ENCODE peak calls at places on chromosomes 12 and 14, in four cellular contexts. D is astrocyte, I is lung, L is heart left ventricle. Y is an unnamed sample. For H3K4me1, the result is how much of the 10 kb centered on the place peaks cover.

GRCh38 chr14:67735361-67735921 is 33.8 kb downstream of the RDH12 start:
- DNase-seq in D (no peak), I (no peak), L (peak), Y (no peak)

GRCh38 chr12:32698285-32698684 is 19.2 kb downstream of the DNM1L start:
- DNase-seq in I (no peak), D (no peak), L (no peak), Y (no peak)

GRCh38 chr12:8123124-8123888 is at the start of gene CLEC4A:
- DNase-seq in D (no peak), I (no peak), L (no peak), Y (no peak)

GRCh38 chr12:5441497-5442236 is 9.8 kb downstream of the NTF3 start:
- DNase-seq in D (peak), L (no peak), I (no peak), Y (no peak)

GRCh38 chr12:29316772-29317171 is 64.2 kb downstream of the ERGIC2 start:
- DNase-seq in L (peak), I (no peak), D (peak), Y (no peak)

GRCh38 chr12:132765366-132765765 is 3.7 kb upstream of the ANKLE2 start:
- DNase-seq in L (no peak), I (no peak), D (no peak), Y (no peak)

GRCh38 chr12:93751864-93752610 is 74.9 kb downstream of the CRADD start:
- DNase-seq in L (no peak), I (peak), D (peak), Y (no peak)

GRCh38 chr12:9106067-9106466 is 9.7 kb downstream of the A2M start:
- DNase-seq in D (no peak), L (no peak), I (no peak), Y (no peak)

GRCh38 chr14:41285193-41285748 is 321.4 kb upstream of the LRFN5 start:
- DNase-seq in D (peak), I (no peak), L (no peak), Y (no peak)

GRCh38 chr12:105738036-105738435 is 400.7 kb downstream of the NUAK1 start:
- DNase-seq in D (peak), L (peak), I (no peak), Y (peak)

GRCh38 chr12:131315601-131316000 is 361.9 kb downstream of the ADGRD1 start:
- DNase-seq in L (no peak), I (no peak), D (no peak), Y (no peak)

GRCh38 chr12:120455302-120455701 is 9.1 kb downstream of the GATC start:
- DNase-seq in I (no peak), D (no peak), L (no peak), Y (no peak)

GRCh38 chr14:21308132-21308478 is 28.2 kb downstream of the RPGRIP1 start:
- DNase-seq in D (no peak), L (no peak), I (no peak), Y (no peak)

GRCh38 chr14:74973003-74973614 is 17.7 kb upstream of the PGF start:
- DNase-seq in I (no peak), D (peak), L (peak), Y (no peak)

GRCh38 chr14:65206448-65207096 is 104.3 kb upstream of the MAX start:
- DNase-seq in D (peak), I (no peak), L (no peak), Y (no peak)

GRCh38 chr14:37230551-37231194 is 32.9 kb downstream of the MIPOL1 start:
- DNase-seq in D (peak), L (no peak), I (no peak), Y (no peak)

GRCh38 chr12:19282133-19282532 is 152.6 kb downstream of the PLEKHA5 start:
- DNase-seq in D (no peak), I (no peak), L (no peak), Y (no peak)

GRCh38 chr14:94051779-94052178 is 25.6 kb downstream of the OTUB2 start:
- DNase-seq in D (no peak), I (peak), L (no peak), Y (no peak)

GRCh38 chr14:92040431-92041040 is 677 bp upstream of the TRIP11 start:
- DNase-seq in D (peak), L (no peak), I (no peak), Y (no peak)

GRCh38 chr12:93183940-93184663 is 193.6 kb upstream of the NUDT4 start:
- DNase-seq in L (peak), D (peak), I (no peak), Y (peak)

GRCh38 chr12:117063162-117063911 is 35.9 kb downstream of the TESC start:
- DNase-seq in D (no peak), I (peak), L (peak), Y (no peak)

GRCh38 chr12:114476159-114476558 is 70.2 kb upstream of the TBX5 start:
- DNase-seq in I (no peak), D (peak), L (no peak), Y (no peak)

GRCh38 chr14:61644834-61645233 is 50.5 kb upstream of the HIF1A start:
- DNase-seq in L (no peak), D (no peak), I (no peak), Y (no peak)

GRCh38 chr14:95765016-95765415 is 51.1 kb upstream of the TCL1A start:
- DNase-seq in D (no peak), I (no peak), L (no peak), Y (no peak)

GRCh38 chr12:115661103-115661502 is 616.4 kb downstream of the MED13L start:
- DNase-seq in L (no peak), I (no peak), D (no peak), Y (no peak)

GRCh38 chr14:55136241-55136640 is 7.2 kb downstream of the LGALS3 start:
- DNase-seq in L (no peak), D (peak), I (no peak), Y (no peak)

GRCh38 chr14:32986791-32987545 is 48.3 kb downstream of the NPAS3 start:
- DNase-seq in L (no peak), I (no peak), D (peak), Y (no peak)

GRCh38 chr12:82746668-82747067 is 60.0 kb downstream of the TMTC2 start:
- DNase-seq in D (no peak), I (no peak), L (no peak), Y (no peak)

GRCh38 chr14:76690502-76691105 is 70.7 kb upstream of the VASH1 start:
- DNase-seq in D (no peak), L (no peak), I (no peak), Y (no peak)

GRCh38 chr12:2112401-2112800 is 59.6 kb downstream of the CACNA1C start:
- DNase-seq in L (no peak), D (no peak), I (no peak), Y (no peak)

GRCh38 chr14:77270361-77271112 is 469 bp downstream of the NGB start:
- DNase-seq in D (no peak), L (no peak), I (no peak), Y (no peak)

GRCh38 chr14:96217381-96217913 is 12.8 kb downstream of the BDKRB2 start:
- DNase-seq in D (no peak), I (no peak), L (no peak), Y (no peak)

GRCh38 chr12:127515941-127516340 is 751.0 kb upstream of the TMEM132C start:
- DNase-seq in I (no peak), L (no peak), D (peak), Y (no peak)

GRCh38 chr14:52876311-52876710 is 74.5 kb downstream of the FERMT2 start:
- DNase-seq in I (no peak), L (no peak), D (peak), Y (no peak)

GRCh38 chr14:64137657-64138290 is 156.4 kb downstream of the ESR2 start:
- DNase-seq in I (no peak), D (no peak), L (no peak), Y (peak)

GRCh38 chr12:108722992-108723766 is 8.1 kb downstream of the CORO1C start:
- DNase-seq in D (peak), L (no peak), I (peak), Y (no peak)

GRCh38 chr14:86022031-86022629 is 492.2 kb downstream of the FLRT2 start:
- DNase-seq in I (no peak), L (no peak), D (peak), Y (no peak)

GRCh38 chr12:3532931-3533702 is 42.1 kb downstream of the PRMT8 start:
- DNase-seq in L (no peak), I (peak), D (no peak), Y (no peak)

GRCh38 chr14:68891851-68892660 is 87.0 kb downstream of the ACTN1 start:
- DNase-seq in I (no peak), L (no peak), D (peak), Y (no peak)

DNA sequence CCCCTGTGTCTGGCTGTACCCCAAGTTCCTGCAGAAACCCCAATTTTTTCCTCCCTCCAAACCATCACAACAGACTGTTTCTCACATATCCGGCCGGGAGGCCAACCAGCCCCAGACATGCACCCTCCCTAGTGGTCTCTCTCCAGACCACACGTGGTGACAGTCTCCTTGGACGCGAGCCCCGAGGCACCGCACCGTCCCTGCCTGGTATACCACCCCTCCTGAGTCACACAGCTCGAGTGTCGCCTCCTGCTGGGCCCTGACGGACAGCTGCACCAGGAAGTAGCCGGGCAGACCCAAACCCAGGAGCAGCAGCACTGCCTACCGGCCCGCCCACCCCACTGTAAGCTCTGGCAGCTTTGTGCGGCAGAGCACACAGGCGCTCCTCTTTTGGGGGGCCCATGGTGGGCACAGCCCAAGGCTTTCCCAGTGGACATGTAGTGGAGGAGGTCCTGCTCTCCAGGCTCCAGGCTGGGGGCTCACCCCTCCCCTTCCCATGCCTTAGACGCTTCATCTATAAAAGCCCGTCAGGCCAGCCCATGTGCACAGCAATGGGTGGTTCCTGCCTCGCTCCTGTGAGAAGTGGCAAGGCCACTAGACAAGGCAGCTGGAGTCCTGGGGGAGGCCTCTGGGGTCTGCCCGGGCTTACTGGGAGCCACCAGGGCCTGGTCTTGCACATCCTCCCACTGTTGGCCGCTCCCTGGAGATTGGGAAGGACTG is 97.5 kb downstream of the RFLNA start:
- DNase-seq in I (no peak), L (no peak), D (peak), Y (no peak)
- TF ChIP-seq CTCF in I (no peak), L (peak), D (no peak), Y (no peak)

GRCh38 chr12:124758266-124759200 is 105.1 kb downstream of the SCARB1 start:
- DNase-seq in I (no peak), L (no peak), D (no peak), Y (no peak)
- H3K4me1 ChIP-seq in I (under half), L (under half), D (under half), Y (under half)

GRCh38 chr12:68235576-68235975 is 10.0 kb upstream of the IL26 start:
- DNase-seq in L (no peak), D (no peak), I (no peak), Y (no peak)

GRCh38 chr12:68234140-68234539 is 8.5 kb upstream of the IL26 start:
- DNase-seq in L (no peak), I (no peak), D (no peak), Y (no peak)

GRCh38 chr12:68237068-68237467 is 11.5 kb upstream of the IL26 start:
- DNase-seq in I (no peak), D (no peak), L (no peak), Y (no peak)

GRCh38 chr12:68237523-68238070 is 12.0 kb upstream of the IL26 start:
- DNase-seq in I (no peak), L (no peak), D (peak), Y (no peak)

DNA sequence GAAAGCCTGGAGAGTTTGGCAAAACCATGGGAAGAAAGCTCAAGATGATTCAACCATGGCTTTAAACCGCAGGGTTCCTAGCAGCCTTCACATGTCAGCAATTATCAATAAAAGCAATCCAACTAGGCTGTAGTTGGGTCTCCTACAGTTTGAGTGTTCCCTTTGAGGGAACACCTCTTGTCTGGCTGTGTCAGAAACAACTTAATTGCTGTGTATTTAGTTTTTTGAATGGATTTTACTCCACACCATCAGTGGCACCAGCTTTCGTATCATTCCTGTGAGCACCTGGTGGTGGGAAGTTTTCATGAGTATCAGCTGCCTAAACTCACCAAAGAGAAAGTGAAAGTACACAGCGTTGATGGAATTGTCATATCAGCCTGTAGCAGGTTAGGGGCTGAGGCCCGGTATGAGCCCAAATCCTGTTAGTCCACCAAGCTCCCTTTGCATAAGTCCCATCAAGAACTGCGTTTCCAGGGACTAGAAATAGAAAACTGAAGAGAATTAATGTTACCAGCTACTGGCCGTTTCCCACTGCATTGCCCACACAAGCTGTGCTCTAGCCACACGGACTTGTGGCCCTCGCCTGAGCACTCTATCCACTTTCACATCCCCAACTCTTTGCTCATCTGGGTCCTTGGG is 10.9 kb upstream of the IL26 start:
- DNase-seq in I (no peak), L (no peak), D (no peak), Y (no peak)
- TF ChIP-seq CTCF in I (no peak), L (no peak), D (no peak), Y (no peak)

GRCh38 chr12:55706840-55707671 is 648 bp downstream of the ITGA7 start:
- DNase-seq in L (no peak), I (no peak), D (no peak), Y (no peak)
- H3K4me1 ChIP-seq in L (under half), I (under half), D (under half), Y (under half)

GRCh38 chr12:62603061-62603810 is 136.6 kb downstream of the MON2 start:
- DNase-seq in L (peak), D (peak), I (peak), Y (peak)

GRCh38 chr12:62603811-62604098 is 137.1 kb downstream of the MON2 start:
- DNase-seq in D (no peak), L (no peak), I (no peak), Y (no peak)

GRCh38 chr12:62604373-62604772 is 137.7 kb downstream of the MON2 start:
- DNase-seq in D (no peak), L (no peak), I (no peak), Y (no peak)

GRCh38 chr12:62601765-62602444 is 135.3 kb downstream of the MON2 start:
- DNase-seq in I (no peak), L (no peak), D (no peak), Y (no peak)

GRCh38 chr12:62602445-62603060 is 135.9 kb downstream of the MON2 start:
- DNase-seq in I (peak), L (peak), D (peak), Y (peak)
- TF ChIP-seq CTCF in I (no peak), L (no peak), D (no peak), Y (no peak)

GRCh38 chr14:98167702-98168101 is 1104.3 kb downstream of the BCL11B start:
- DNase-seq in I (no peak), L (no peak), D (no peak), Y (no peak)
- H3K4me1 ChIP-seq in I (under half), L (under half), D (under half), Y (under half)

DNA sequence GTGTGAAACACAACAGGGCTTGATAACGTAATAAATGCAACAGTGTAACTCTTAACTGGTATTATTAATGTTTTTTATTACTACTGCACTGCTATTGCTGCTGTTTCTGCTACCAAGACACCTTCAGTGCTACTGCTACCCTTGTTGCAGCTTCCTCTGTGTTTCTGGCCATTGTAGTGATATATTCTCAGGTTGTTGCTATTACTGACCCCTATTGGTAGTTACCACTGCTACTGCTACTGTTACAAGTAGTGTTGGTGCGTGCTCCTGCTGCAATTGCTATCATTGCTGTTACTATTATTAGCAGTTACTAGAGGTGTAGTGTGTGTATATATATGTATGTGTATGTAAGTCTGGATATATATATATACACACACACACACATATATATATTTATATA is 87.2 kb upstream of the PTPRB start:
- DNase-seq in L (no peak), I (no peak), D (no peak), Y (no peak)
- TF ChIP-seq CTCF in L (peak), I (no peak), D (no peak), Y (no peak)

GRCh38 chr14:100080206-100080605 is 15.0 kb downstream of the EVL start:
- DNase-seq in I (no peak), D (no peak), L (no peak), Y (no peak)

GRCh38 chr14:100079606-100080005 is 14.4 kb downstream of the EVL start:
- DNase-seq in I (no peak), D (no peak), L (no peak), Y (no peak)

GRCh38 chr14:100078216-100078780 is 13.1 kb downstream of the EVL start:
- DNase-seq in I (no peak), L (no peak), D (no peak), Y (no peak)

GRCh38 chr14:100077441-100077840 is 12.2 kb downstream of the EVL start:
- DNase-seq in D (no peak), L (no peak), I (no peak), Y (no peak)

DNA sequence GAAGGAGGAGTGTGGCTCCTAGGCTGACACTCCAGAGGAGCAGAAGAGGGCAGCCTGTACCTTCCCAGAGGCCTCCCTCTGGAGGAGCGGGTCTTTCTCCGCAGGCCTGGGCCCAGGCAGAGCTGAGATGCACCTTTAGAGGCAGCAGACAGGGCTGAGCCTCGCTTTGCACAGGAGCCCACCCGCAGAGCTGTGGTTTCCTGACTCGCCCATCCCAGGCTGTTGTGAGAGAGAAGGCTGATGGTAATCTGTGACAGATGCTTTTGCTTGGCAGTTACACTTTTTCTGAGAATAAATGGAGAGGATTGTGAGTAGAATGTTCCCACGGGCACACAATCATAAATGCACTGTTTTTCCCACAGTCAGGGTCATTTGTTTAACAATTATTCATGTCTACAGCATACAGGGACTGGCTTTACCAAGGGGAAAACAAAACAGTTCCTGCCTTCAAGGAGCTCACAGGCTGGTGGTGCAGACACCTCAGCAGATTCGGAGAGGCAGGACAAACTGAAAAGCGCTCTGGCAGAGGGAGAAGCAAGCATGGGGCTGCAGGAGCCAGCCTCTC is 13.9 kb downstream of the EVL start:
- DNase-seq in D (peak), I (no peak), L (no peak), Y (no peak)
- H3K4me1 ChIP-seq in D (under half), I (under half), L (under half), Y (under half)

Y was measured in ovary.